ENCODE peak calls at places on chromosomes 3 and 15, in ten cellular contexts. Y is activated T-cell treated with anti-CD3 and anti-CD28 coated beads for 1 hour; K is EL; O is astrocyte of the spinal cord; Z is naive thymus-derived CD8-positive, alpha-beta T cell; C is B cell; D is effector CD4-positive, alpha-beta T cell; F is germinal center; R is AG09319; L is hepatic stellate cell. J is an unnamed sample.

GRCh38 chr3:195817578-195818135 is 5.9 kb upstream of the MUC4 start:
- DNase-seq in Z (no peak), R (no peak), Y (no peak), L (no peak), C (no peak), F (no peak), K (no peak), D (no peak), O (no peak), J (no peak)

GRCh38 chr3:43695443-43695842 is 4.7 kb downstream of the ABHD5 start:
- DNase-seq in Z (no peak), O (peak), F (no peak), C (no peak), L (peak), Y (no peak), D (no peak), R (peak), K (peak), J (no peak)

GRCh38 chr15:91970142-91970541 is 116.6 kb downstream of the SLCO3A1 start:
- DNase-seq in O (no peak), C (no peak), L (peak), Y (no peak), R (peak), D (no peak), F (no peak), K (no peak), Z (no peak), J (no peak)

GRCh38 chr3:10594915-10595314 is 89.5 kb upstream of the ATP2B2 start:
- DNase-seq in C (peak), Y (peak), Z (peak), D (peak), K (peak), O (peak), F (peak), L (peak), R (no peak), J (no peak)

GRCh38 chr3:5140230-5140621 is 18.1 kb downstream of the ARL8B start:
- DNase-seq in C (peak), L (no peak), Y (no peak), F (no peak), K (no peak), O (no peak), D (no peak), R (no peak), Z (no peak), J (no peak)

GRCh38 chr3:141412936-141413354 is 44.6 kb downstream of the ZBTB38 start:
- DNase-seq in R (peak), C (no peak), Y (no peak), Z (no peak), K (peak), L (no peak), O (peak), F (no peak), D (no peak), J (peak)

GRCh38 chr3:195155842-195156241 is 115.1 kb downstream of the XXYLT1 start:
- DNase-seq in O (no peak), D (no peak), Z (no peak), Y (no peak), L (no peak), F (no peak), C (no peak), K (no peak), R (no peak), J (no peak)

GRCh38 chr15:64324513-64324912 is 31.5 kb downstream of the CSNK1G1 start:
- DNase-seq in R (no peak), K (peak), Z (no peak), Y (no peak), F (no peak), D (no peak), L (no peak), O (no peak), C (no peak), J (no peak)

GRCh38 chr3:31379598-31379997 is 153.1 kb upstream of the STT3B start:
- DNase-seq in Y (no peak), D (no peak), F (no peak), R (no peak), K (no peak), L (no peak), O (no peak), Z (no peak), C (no peak), J (no peak)

GRCh38 chr3:10285742-10286524 is 6.8 kb downstream of the GHRL start:
- DNase-seq in C (no peak), D (no peak), Y (no peak), R (no peak), O (no peak), K (no peak), L (no peak), F (no peak), Z (no peak), J (no peak)

GRCh38 chr3:52054689-52055511 is 1.5 kb downstream of the DUSP7 start:
- DNase-seq in F (no peak), L (peak), Z (no peak), D (no peak), R (no peak), Y (no peak), C (peak), K (peak), O (no peak), J (no peak)

GRCh38 chr3:183576487-183577107 is 21.1 kb upstream of the KLHL6 start:
- DNase-seq in R (no peak), O (peak), K (no peak), Z (no peak), C (peak), F (no peak), D (no peak), Y (no peak), L (no peak), J (no peak)

GRCh38 chr15:52658955-52659354 is 20.2 kb downstream of the ATOSA start:
- DNase-seq in F (no peak), D (no peak), Y (no peak), R (no peak), O (no peak), Z (no peak), C (no peak), K (no peak), L (no peak), J (no peak)

GRCh38 chr15:64623347-64624024 is 151.9 kb downstream of the RBPMS2 start:
- DNase-seq in L (no peak), C (no peak), K (no peak), D (no peak), R (peak), O (no peak), Z (no peak), F (peak), Y (no peak), J (no peak)

GRCh38 chr15:100141304-100142080 is 200.3 kb downstream of the ADAMTS17 start:
- DNase-seq in R (no peak), Y (no peak), O (no peak), Z (no peak), L (no peak), K (no peak), D (no peak), C (no peak), F (no peak), J (no peak)

GRCh38 chr3:20700702-20701101 is 514.7 kb upstream of the SGO1 start:
- DNase-seq in L (no peak), C (no peak), Z (no peak), Y (no peak), K (no peak), R (no peak), F (no peak), D (no peak), O (no peak), J (no peak)

GRCh38 chr3:170745211-170745718 is 124.7 kb downstream of the RPL22L1 start:
- DNase-seq in Y (no peak), D (no peak), L (no peak), C (no peak), O (peak), Z (no peak), R (no peak), F (no peak), K (peak), J (no peak)

GRCh38 chr15:99703603-99704443 is 29.4 kb downstream of the LYSMD4 start:
- DNase-seq in Z (no peak), K (peak), F (peak), L (peak), O (peak), Y (no peak), C (peak), D (no peak), R (peak), J (no peak)

GRCh38 chr3:14764331-14765064 is 54.3 kb upstream of the FGD5 start:
- DNase-seq in F (no peak), O (no peak), R (no peak), C (no peak), L (peak), K (peak), Z (no peak), Y (no peak), D (no peak), J (no peak)

GRCh38 chr15:60074181-60074885 is 70.2 kb downstream of the FOXB1 start:
- DNase-seq in O (peak), D (no peak), L (no peak), C (no peak), Z (no peak), R (no peak), F (no peak), Y (no peak), K (peak), J (peak)

GRCh38 chr3:194586839-194587238 is 46.4 kb downstream of the TMEM44 start:
- DNase-seq in R (no peak), D (no peak), C (no peak), L (peak), Z (no peak), F (no peak), K (peak), O (peak), Y (no peak), J (no peak)